ENCODE peak calls at places on chromosome 12, in nine cellular contexts. M is esophagus squamous epithelium, V is uterus, D is suprapubic skin, N is HepG2, O is transverse colon, G is ovary, R is A549, E is NB4. J is an unnamed sample.

GRCh38 chr12:119444462-119445044 is 110.0 kb downstream of the CCDC60 start:
- DNase-seq in M (no peak), V (no peak), D (no peak), N (peak), O (peak), G (no peak), R (peak), E (peak), J (peak)

GRCh38 chr12:12872139-12872933 is 19.0 kb upstream of the GPRC5A start:
- DNase-seq in M (no peak), V (no peak), D (no peak), N (peak), O (peak), G (no peak), R (peak), E (no peak), J (no peak)

GRCh38 chr12:70615177-70615576 is 22.1 kb downstream of the PTPRB start:
- DNase-seq in M (no peak), V (no peak), D (no peak), N (no peak), O (no peak), G (no peak), R (no peak), E (no peak), J (no peak)

GRCh38 chr12:71092290-71092689 is 65.5 kb downstream of the TSPAN8 start:
- DNase-seq in M (no peak), V (no peak), D (no peak), N (no peak), O (no peak), G (no peak), R (no peak), E (no peak), J (no peak)

GRCh38 chr12:90280564-90281058 is 572.0 kb upstream of the ATP2B1 start:
- DNase-seq in M (no peak), V (no peak), D (no peak), N (no peak), O (no peak), G (no peak), R (no peak), E (no peak), J (no peak)

GRCh38 chr12:45050751-45051489 is at the start of gene DBX2:
- DNase-seq in M (no peak), V (no peak), D (no peak), N (no peak), O (no peak), G (no peak), R (peak), E (no peak), J (no peak)

GRCh38 chr12:111366583-111366982 is 2.3 kb downstream of the PHETA1 start:
- DNase-seq in M (no peak), V (no peak), D (no peak), N (no peak), O (no peak), G (no peak), R (no peak), E (no peak), J (no peak)

GRCh38 chr12:45234134-45234865 is 18.4 kb downstream of the ANO6 start:
- DNase-seq in M (no peak), V (peak), D (no peak), N (peak), O (no peak), G (peak), R (peak), E (peak), J (peak)

GRCh38 chr12:104722541-104723534 is 235.3 kb downstream of the SLC41A2 start:
- DNase-seq in M (no peak), V (no peak), D (no peak), N (no peak), O (no peak), G (no peak), R (no peak), E (no peak), J (no peak)

GRCh38 chr12:106297681-106298080 is 4.9 kb upstream of the TCP11L2 start:
- DNase-seq in M (no peak), V (no peak), D (no peak), N (no peak), O (no peak), G (no peak), R (no peak), E (no peak), J (no peak)

GRCh38 chr12:77847060-77847541 is 16.4 kb downstream of the NAV3 start:
- DNase-seq in M (no peak), V (no peak), D (no peak), N (no peak), O (no peak), G (no peak), R (no peak), E (peak), J (no peak)

GRCh38 chr12:86666311-86666710 is 410.1 kb upstream of the MGAT4C start:
- DNase-seq in M (no peak), V (no peak), D (no peak), N (no peak), O (no peak), G (no peak), R (no peak), E (no peak), J (no peak)

GRCh38 chr12:93572712-93573551 is 457 bp downstream of the SOCS2 start:
- DNase-seq in M (no peak), V (no peak), D (peak), N (no peak), O (peak), G (peak), R (no peak), E (no peak), J (peak)

GRCh38 chr12:119704065-119704747 is 36.3 kb downstream of the PRKAB1 start:
- DNase-seq in M (no peak), V (no peak), D (no peak), N (no peak), O (no peak), G (no peak), R (no peak), E (peak), J (peak)

GRCh38 chr12:47900480-47901129 is 4.2 kb downstream of the VDR start:
- DNase-seq in M (no peak), V (no peak), D (no peak), N (peak), O (peak), G (no peak), R (peak), E (peak), J (peak)

GRCh38 chr12:15534870-15535269 is 212.6 kb downstream of the PTPRO start:
- DNase-seq in M (no peak), V (peak), D (no peak), N (no peak), O (no peak), G (no peak), R (no peak), E (peak), J (peak)

GRCh38 chr12:95215925-95216324 is 1.3 kb downstream of the FGD6 start:
- DNase-seq in M (no peak), V (no peak), D (no peak), N (peak), O (no peak), G (no peak), R (peak), E (peak), J (no peak)
- TF ChIP-seq POLR2A in M (peak), V (no peak), D (no peak), N (no peak), O (no peak), G (no peak), R (no peak), E (no peak), J (no peak)

GRCh38 chr12:121823727-121824115 is 19.9 kb downstream of the SETD1B start:
- DNase-seq in M (no peak), V (no peak), D (no peak), N (no peak), O (no peak), G (no peak), R (no peak), E (no peak), J (peak)

GRCh38 chr12:121822393-121823100 is 18.7 kb downstream of the SETD1B start:
- DNase-seq in M (no peak), V (no peak), D (no peak), N (no peak), O (no peak), G (no peak), R (no peak), E (no peak), J (no peak)

GRCh38 chr12:121820056-121820455 is 16.2 kb downstream of the SETD1B start:
- DNase-seq in M (no peak), V (no peak), D (no peak), N (no peak), O (no peak), G (no peak), R (no peak), E (no peak), J (no peak)

GRCh38 chr12:121825041-121825523 is 21.3 kb downstream of the SETD1B start:
- DNase-seq in M (no peak), V (no peak), D (no peak), N (no peak), O (no peak), G (no peak), R (no peak), E (no peak), J (no peak)

DNA sequence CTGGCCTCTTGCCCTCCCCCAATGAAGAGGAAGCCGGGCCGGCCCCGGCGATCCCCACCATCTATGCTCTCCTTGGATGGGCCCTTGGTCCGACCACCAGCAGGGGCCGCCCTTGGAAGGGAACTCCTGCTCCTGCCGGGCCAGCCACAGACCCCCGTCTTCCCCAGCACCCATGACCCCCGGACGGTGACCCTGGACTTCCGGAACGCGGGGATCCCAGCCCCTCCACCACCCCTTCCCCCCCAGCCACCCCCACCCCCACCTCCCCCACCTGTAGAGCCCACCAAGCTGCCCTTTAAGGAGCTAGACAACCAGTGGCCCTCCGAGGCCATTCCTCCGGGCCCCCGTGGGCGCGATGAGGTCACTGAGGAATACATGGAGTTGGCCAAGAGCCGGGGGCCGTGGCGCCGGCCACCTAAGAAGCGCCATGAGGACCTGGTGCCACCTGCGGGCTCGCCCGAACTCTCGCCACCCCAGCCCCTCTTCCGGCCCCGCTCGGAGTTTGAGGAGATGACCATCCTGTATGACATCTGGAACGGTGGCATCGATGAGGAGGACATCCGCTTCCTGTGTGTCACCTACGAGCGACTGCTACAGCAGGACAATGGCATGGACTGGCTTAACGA is 19.4 kb downstream of the SETD1B start:
- DNase-seq in M (no peak), V (no peak), D (no peak), N (no peak), O (no peak), G (no peak), R (no peak), E (no peak), J (no peak)
- TF ChIP-seq POLR2A in M (no peak), V (no peak), D (no peak), N (no peak), O (no peak), G (no peak), R (no peak), E (no peak), J (no peak)

GRCh38 chr12:50402270-50403000 is 1.8 kb downstream of the LARP4 start:
- DNase-seq in M (no peak), V (no peak), D (no peak), N (no peak), O (no peak), G (no peak), R (no peak), E (no peak), J (no peak)

GRCh38 chr12:50403001-50403440 is 2.3 kb downstream of the LARP4 start:
- DNase-seq in M (no peak), V (no peak), D (no peak), N (no peak), O (no peak), G (no peak), R (no peak), E (peak), J (no peak)

GRCh38 chr12:50400104-50400637 is 514 bp upstream of the LARP4 start:
- DNase-seq in M (no peak), V (no peak), D (no peak), N (no peak), O (no peak), G (no peak), R (no peak), E (peak), J (no peak)

GRCh38 chr12:50400638-50401382 is at the start of gene LARP4:
- DNase-seq in M (peak), V (peak), D (peak), N (peak), O (peak), G (peak), R (peak), E (peak), J (peak)

GRCh38 chr12:50401383-50402155 is 884 bp downstream of the LARP4 start:
- DNase-seq in M (no peak), V (peak), D (peak), N (no peak), O (peak), G (peak), R (peak), E (peak), J (peak)
- TF ChIP-seq POLR2A in M (peak), V (no peak), D (no peak), N (no peak), O (no peak), G (no peak), R (no peak), E (no peak), J (no peak)

GRCh38 chr12:57755194-57755453 is 221 bp downstream of the MARCHF9 start:
- DNase-seq in M (no peak), V (no peak), D (no peak), N (no peak), O (no peak), G (no peak), R (no peak), E (no peak), J (no peak)

GRCh38 chr12:57753938-57754337 is 965 bp upstream of the MARCHF9 start:
- DNase-seq in M (no peak), V (no peak), D (no peak), N (no peak), O (no peak), G (no peak), R (no peak), E (no peak), J (no peak)

GRCh38 chr12:57756406-57757341 is 1.8 kb downstream of the MARCHF9 start:
- DNase-seq in M (no peak), V (no peak), D (no peak), N (no peak), O (peak), G (no peak), R (peak), E (peak), J (no peak)

GRCh38 chr12:57754411-57755193 is at the start of gene MARCHF9:
- DNase-seq in M (peak), V (peak), D (no peak), N (no peak), O (peak), G (peak), R (peak), E (peak), J (peak)

GRCh38 chr12:57755454-57756372 is 810 bp downstream of the MARCHF9 start:
- DNase-seq in M (no peak), V (no peak), D (no peak), N (no peak), O (peak), G (no peak), R (no peak), E (peak), J (no peak)
- TF ChIP-seq POLR2A in M (no peak), V (no peak), D (no peak), N (no peak), O (peak), G (no peak), R (no peak), E (no peak), J (peak)

GRCh38 chr12:3446653-3447270 is 44.2 kb upstream of the PRMT8 start:
- DNase-seq in M (no peak), V (no peak), D (no peak), N (no peak), O (no peak), G (no peak), R (no peak), E (no peak), J (no peak)
- TF ChIP-seq POLR2A in M (no peak), V (no peak), D (no peak), N (no peak), O (no peak), G (no peak), R (no peak), E (no peak), J (no peak)

GRCh38 chr12:82012176-82012575 is 253.0 kb upstream of the PPFIA2 start:
- DNase-seq in M (no peak), V (no peak), D (no peak), N (no peak), O (no peak), G (no peak), R (no peak), E (no peak), J (no peak)
- TF ChIP-seq POLR2A in M (no peak), V (no peak), D (no peak), N (no peak), O (no peak), G (no peak), R (no peak), E (no peak), J (no peak)

GRCh38 chr12:14256139-14256538 is 109.3 kb upstream of the ATF7IP start:
- DNase-seq in M (no peak), V (no peak), D (no peak), N (no peak), O (no peak), G (no peak), R (no peak), E (peak), J (no peak)
- TF ChIP-seq POLR2A in M (no peak), V (no peak), D (no peak), N (no peak), O (no peak), G (no peak), R (no peak), E (no peak), J (no peak)

GRCh38 chr12:115461401-115461800 is 777.4 kb upstream of the TBX3 start:
- DNase-seq in M (no peak), V (no peak), D (no peak), N (no peak), O (no peak), G (no peak), R (no peak), E (no peak), J (no peak)

GRCh38 chr12:115464008-115464672 is 780.2 kb upstream of the TBX3 start:
- DNase-seq in M (no peak), V (no peak), D (no peak), N (no peak), O (no peak), G (no peak), R (no peak), E (no peak), J (no peak)

GRCh38 chr12:115467531-115467930 is 783.6 kb upstream of the TBX3 start:
- DNase-seq in M (no peak), V (no peak), D (no peak), N (no peak), O (no peak), G (no peak), R (no peak), E (no peak), J (no peak)

GRCh38 chr12:115466076-115466475 is 782.1 kb upstream of the TBX3 start:
- DNase-seq in M (no peak), V (no peak), D (no peak), N (no peak), O (no peak), G (no peak), R (no peak), E (no peak), J (no peak)

GRCh38 chr12:115464673-115465060 is 780.7 kb upstream of the TBX3 start:
- DNase-seq in M (no peak), V (no peak), D (no peak), N (no peak), O (no peak), G (no peak), R (no peak), E (no peak), J (no peak)
- TF ChIP-seq POLR2A in M (no peak), V (no peak), D (no peak), N (no peak), O (no peak), G (no peak), R (no peak), E (no peak), J (no peak)

DNA sequence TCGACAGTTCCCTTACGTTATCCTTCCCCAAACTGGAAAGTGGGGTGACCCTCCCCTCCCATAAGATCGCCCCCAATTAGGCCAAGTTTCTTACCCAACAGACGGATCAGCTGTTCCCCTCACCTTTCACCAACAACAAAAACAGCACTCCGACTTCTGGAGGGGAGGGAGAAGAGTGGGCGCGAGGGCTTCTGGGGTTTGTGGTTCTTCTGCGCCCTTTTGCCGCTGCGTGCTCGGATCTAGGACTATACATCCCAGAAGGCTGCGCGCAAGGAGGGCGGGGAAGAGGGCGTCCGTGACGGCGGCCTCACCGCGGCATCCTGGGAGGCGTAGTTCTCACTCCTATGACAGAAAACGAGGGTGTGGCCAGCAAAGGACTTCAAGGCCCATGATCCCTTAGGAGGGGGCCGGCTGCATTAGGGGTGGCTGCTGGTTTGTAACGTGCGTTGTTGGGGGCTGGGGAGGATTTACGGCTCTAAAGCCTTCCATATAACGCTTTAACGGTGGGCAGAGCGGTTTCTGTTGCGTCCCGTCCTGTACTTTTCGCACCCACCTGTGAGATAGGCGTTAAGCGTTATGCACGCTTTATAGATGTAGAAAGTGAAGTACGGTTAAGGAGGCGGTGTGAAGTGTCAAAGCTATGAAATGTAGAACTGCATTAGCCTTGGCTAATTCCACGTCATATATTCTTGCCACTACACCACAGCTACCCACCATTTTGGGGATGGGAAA is at the start of gene CALCOCO1:
- DNase-seq in M (peak), V (peak), D (peak), N (peak), O (peak), G (peak), R (peak), E (peak), J (peak)
- TF ChIP-seq POLR2A in M (peak), V (peak), D (no peak), N (no peak), O (peak), G (no peak), R (peak), E (peak), J (no peak)